ENCODE peak calls at places on chromosomes 13 and 19, in ten cellular contexts. X is heart right ventricle, W is brain microvascular endothelial cell, D is left ventricle myocardium inferior, R is colonic mucosa, P is spleen, B is mammary epithelial cell, F is right atrium auricular region, U is fibroblast of lung, H is heart left ventricle. I is an unnamed sample.

GRCh38 chr13:84358601-84359000 is 476.3 kb upstream of the SLITRK1 start:
- DNase-seq in X (no peak), W (no peak), D (no peak), R (no peak), P (no peak), B (no peak), F (no peak), U (no peak), H (no peak), I (no peak)

GRCh38 chr13:28401303-28402056 is 93.4 kb downstream of the FLT1 start:
- DNase-seq in X (no peak), W (peak), D (no peak), R (no peak), P (no peak), B (peak), F (no peak), U (peak), H (no peak), I (no peak)

GRCh38 chr13:102555914-102556553 is 40.8 kb upstream of the TPP2 start:
- DNase-seq in X (no peak), W (peak), D (no peak), R (no peak), P (no peak), B (peak), F (no peak), U (peak), H (no peak), I (no peak)

GRCh38 chr13:38255600-38255999 is 94.1 kb upstream of the UFM1 start:
- DNase-seq in X (no peak), W (no peak), D (no peak), R (no peak), P (no peak), B (no peak), F (no peak), U (no peak), H (no peak), I (no peak)

GRCh38 chr19:49441960-49442350 is 628 bp upstream of the SLC17A7 start:
- DNase-seq in X (no peak), W (no peak), D (no peak), R (no peak), P (no peak), B (no peak), F (no peak), U (no peak), H (no peak), I (no peak)

GRCh38 chr13:51549050-51549449 is 35.2 kb upstream of the WDFY2 start:
- DNase-seq in X (no peak), W (no peak), D (no peak), R (no peak), P (peak), B (no peak), F (no peak), U (no peak), H (no peak), I (no peak)

GRCh38 chr19:39375929-39376328 is 15.0 kb downstream of the PAF1 start:
- DNase-seq in X (no peak), W (no peak), D (no peak), R (no peak), P (no peak), B (no peak), F (no peak), U (no peak), H (no peak), I (no peak)

GRCh38 chr19:35346193-35347052 is 1.3 kb upstream of the FFAR1 start:
- DNase-seq in X (no peak), W (no peak), D (no peak), R (peak), P (peak), B (peak), F (no peak), U (no peak), H (peak), I (peak)

GRCh38 chr13:75870397-75870801 is 234.3 kb downstream of the LMO7 start:
- DNase-seq in X (no peak), W (no peak), D (no peak), R (no peak), P (no peak), B (no peak), F (no peak), U (peak), H (no peak), I (no peak)

GRCh38 chr19:51002542-51003311 is 1.3 kb upstream of the KLK8 start:
- DNase-seq in X (no peak), W (no peak), D (no peak), R (peak), P (peak), B (peak), F (no peak), U (no peak), H (no peak), I (no peak)

GRCh38 chr13:20721454-20722357 is 18.2 kb downstream of the IL17D start:
- DNase-seq in X (peak), W (peak), D (peak), R (peak), P (peak), B (peak), F (peak), U (peak), H (no peak), I (no peak)

GRCh38 chr13:74250738-74251190 is 116.6 kb upstream of the KLF12 start:
- DNase-seq in X (no peak), W (peak), D (no peak), R (no peak), P (no peak), B (peak), F (no peak), U (peak), H (no peak), I (no peak)

GRCh38 chr13:74253161-74253560 is 119.0 kb upstream of the KLF12 start:
- DNase-seq in X (no peak), W (no peak), D (no peak), R (no peak), P (no peak), B (no peak), F (no peak), U (no peak), H (no peak), I (no peak)

GRCh38 chr13:74248477-74248876 is 114.3 kb upstream of the KLF12 start:
- DNase-seq in X (no peak), W (no peak), D (no peak), R (no peak), P (no peak), B (no peak), F (no peak), U (no peak), H (no peak), I (no peak)

GRCh38 chr13:74256969-74257368 is 122.8 kb upstream of the KLF12 start:
- DNase-seq in X (peak), W (no peak), D (no peak), R (no peak), P (no peak), B (no peak), F (no peak), U (no peak), H (no peak), I (no peak)

GRCh38 chr13:74251778-74252519 is 117.7 kb upstream of the KLF12 start:
- DNase-seq in X (no peak), W (no peak), D (no peak), R (no peak), P (no peak), B (peak), F (no peak), U (peak), H (no peak), I (no peak)
- H3K27ac ChIP-seq in X (no peak), W (no peak), D (no peak), R (no peak), P (no peak), B (peak), F (no peak), U (no peak), H (no peak), I (no peak)

GRCh38 chr19:7679771-7680605 is 645 bp upstream of the TRAPPC5 start:
- DNase-seq in X (no peak), W (no peak), D (no peak), R (no peak), P (peak), B (no peak), F (no peak), U (no peak), H (no peak), I (no peak)

GRCh38 chr19:7681336-7682174 is 922 bp downstream of the TRAPPC5 start:
- DNase-seq in X (peak), W (peak), D (peak), R (peak), P (peak), B (peak), F (peak), U (peak), H (peak), I (peak)

GRCh38 chr19:7680606-7681335 is at the start of gene TRAPPC5:
- DNase-seq in X (peak), W (peak), D (peak), R (peak), P (peak), B (peak), F (peak), U (peak), H (peak), I (peak)

GRCh38 chr19:7679017-7679720 is 1.5 kb upstream of the TRAPPC5 start:
- DNase-seq in X (no peak), W (no peak), D (no peak), R (no peak), P (peak), B (no peak), F (no peak), U (no peak), H (no peak), I (no peak)

GRCh38 chr19:7682175-7682855 is 1.7 kb downstream of the TRAPPC5 start:
- DNase-seq in X (no peak), W (no peak), D (no peak), R (no peak), P (peak), B (no peak), F (no peak), U (no peak), H (no peak), I (no peak)
- TF ChIP-seq CTCF in X (no peak), W (peak), D (no peak), R (no peak), P (no peak), B (no peak), F (no peak), U (no peak), H (peak), I (peak)

GRCh38 chr19:9132422-9132821 is 5.7 kb upstream of the OR7G3 start:
- DNase-seq in X (no peak), W (no peak), D (no peak), R (no peak), P (no peak), B (no peak), F (no peak), U (no peak), H (no peak), I (no peak)

GRCh38 chr19:9130965-9131364 is 4.2 kb upstream of the OR7G3 start:
- DNase-seq in X (no peak), W (no peak), D (no peak), R (no peak), P (no peak), B (no peak), F (no peak), U (no peak), H (no peak), I (no peak)

GRCh38 chr19:9128171-9128570 is 1.4 kb upstream of the OR7G3 start:
- DNase-seq in X (no peak), W (peak), D (no peak), R (no peak), P (no peak), B (peak), F (no peak), U (no peak), H (no peak), I (no peak)

GRCh38 chr19:9126900-9127405 is at the start of gene OR7G3:
- DNase-seq in X (no peak), W (no peak), D (no peak), R (no peak), P (no peak), B (no peak), F (no peak), U (no peak), H (no peak), I (no peak)
- H3K27ac ChIP-seq in X (no peak), W (no peak), D (no peak), R (no peak), P (no peak), B (no peak), F (no peak), U (no peak), H (no peak), I (no peak)

GRCh38 chr19:42220751-42221097 is 612 bp downstream of the ZNF526 start:
- DNase-seq in X (no peak), W (no peak), D (no peak), R (no peak), P (no peak), B (no peak), F (no peak), U (no peak), H (no peak), I (no peak)
- TF ChIP-seq CTCF in X (no peak), W (no peak), D (no peak), R (no peak), P (no peak), B (no peak), F (no peak), U (no peak), H (no peak), I (no peak)

GRCh38 chr19:2503521-2504109 is 27.7 kb downstream of the GADD45B start:
- DNase-seq in X (no peak), W (peak), D (no peak), R (no peak), P (no peak), B (peak), F (no peak), U (peak), H (no peak), I (no peak)
- H3K27ac ChIP-seq in X (peak), W (peak), D (no peak), R (no peak), P (peak), B (peak), F (no peak), U (peak), H (no peak), I (no peak)

GRCh38 chr13:26253787-26254582 is at the start of gene CDK8:
- DNase-seq in X (peak), W (peak), D (peak), R (peak), P (peak), B (peak), F (peak), U (peak), H (peak), I (peak)
- TF ChIP-seq CTCF in X (no peak), W (no peak), D (no peak), R (no peak), P (no peak), B (no peak), F (no peak), U (no peak), H (no peak), I (no peak)

DNA sequence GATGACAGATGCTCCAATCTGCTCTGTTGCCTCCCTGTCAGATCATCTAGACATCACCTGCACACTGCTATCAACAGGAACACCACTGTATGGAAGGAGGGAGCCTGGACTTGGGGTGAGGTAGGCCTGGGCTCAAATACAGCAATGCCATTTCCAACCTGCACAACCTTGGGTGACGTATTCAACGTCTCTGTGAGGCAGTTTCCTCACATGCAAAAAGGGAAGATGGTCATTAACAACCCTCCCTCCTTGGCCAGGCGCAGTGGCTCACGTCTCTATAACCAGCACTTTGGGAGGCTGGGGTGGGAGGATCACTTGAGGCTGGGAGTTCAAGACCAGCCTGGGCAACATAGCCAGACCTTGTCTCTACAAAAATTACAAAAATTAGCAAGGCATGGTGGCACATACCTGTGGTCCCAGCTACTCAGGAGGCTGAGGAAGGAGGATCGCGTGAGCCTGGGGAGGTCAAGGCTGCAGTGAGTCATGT is 13.1 kb downstream of the XRCC1 start:
- DNase-seq in X (no peak), W (no peak), D (no peak), R (no peak), P (no peak), B (no peak), F (no peak), U (no peak), H (no peak), I (no peak)
- H3K27ac ChIP-seq in X (peak), W (peak), D (peak), R (peak), P (peak), B (no peak), F (peak), U (peak), H (no peak), I (peak)

DNA sequence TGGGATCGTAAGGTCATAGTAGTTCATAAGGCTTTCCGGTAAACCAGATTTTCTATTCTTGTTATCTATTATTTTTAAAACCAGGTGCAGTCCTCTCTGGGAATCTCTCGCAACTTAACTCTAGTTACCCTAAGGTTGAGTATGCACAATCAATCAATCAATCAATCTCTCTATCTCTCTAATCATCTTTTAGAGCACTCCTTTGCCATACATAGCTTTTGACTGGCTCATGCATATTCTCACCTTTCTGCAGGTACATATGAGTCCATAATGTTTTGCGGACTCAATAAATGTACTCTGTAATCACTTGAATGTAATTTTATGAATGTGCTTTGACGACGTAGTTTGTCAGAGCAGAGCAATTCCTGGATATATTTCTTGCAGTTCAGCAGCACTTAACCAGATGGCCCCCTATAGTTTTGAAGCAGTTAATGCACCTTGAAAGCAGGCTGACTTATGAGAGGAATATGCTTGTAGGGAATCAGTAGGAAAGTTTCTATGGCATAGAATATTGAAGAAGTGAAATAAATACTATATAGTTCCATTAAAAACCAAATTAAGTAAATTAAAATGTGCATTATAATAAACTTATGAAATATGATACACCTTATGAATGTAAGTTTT is 524.7 kb downstream of the GPC5 start:
- DNase-seq in X (no peak), W (no peak), D (no peak), R (no peak), P (no peak), B (no peak), F (no peak), U (peak), H (no peak), I (no peak)
- TF ChIP-seq CTCF in X (no peak), W (peak), D (peak), R (no peak), P (no peak), B (no peak), F (no peak), U (no peak), H (no peak), I (no peak)